ENCODE peak calls at places on chromosomes 3 and 15, in five cellular contexts. One of them, this sample, is unnamed.

GRCh38 chr15:39963806-39964205 is 29.9 kb downstream of the EIF2AK4 start:
- DNase-seq in heart right ventricle: no peak
- DNase-seq in stimulated activated CD8-positive, alpha-beta memory T cell treated with anti-CD3 and anti-CD28 coated beads, Interleukin-7, amount 100 ng/mL, for 4 hours: no peak
- DNase-seq in AML-193: no peak
- DNase-seq in HTR-8/SVneo: no peak
- DNase-seq in this sample: no peak

GRCh38 chr15:91537868-91538267 is 315.6 kb upstream of the SLCO3A1 start:
- DNase-seq in heart right ventricle: no peak
- DNase-seq in stimulated activated CD8-positive, alpha-beta memory T cell treated with anti-CD3 and anti-CD28 coated beads, Interleukin-7, amount 100 ng/mL, for 4 hours: no peak
- DNase-seq in AML-193: no peak
- DNase-seq in HTR-8/SVneo: no peak
- DNase-seq in this sample: no peak

GRCh38 chr15:84976746-84977345 is 4.8 kb upstream of the PDE8A start:
- DNase-seq in heart right ventricle: no peak
- DNase-seq in stimulated activated CD8-positive, alpha-beta memory T cell treated with anti-CD3 and anti-CD28 coated beads, Interleukin-7, amount 100 ng/mL, for 4 hours: no peak
- DNase-seq in AML-193: no peak
- DNase-seq in HTR-8/SVneo: no peak
- DNase-seq in this sample: no peak

GRCh38 chr3:76310059-76310458 is 524.7 kb upstream of the ZNF717 start:
- DNase-seq in heart right ventricle: no peak
- DNase-seq in stimulated activated CD8-positive, alpha-beta memory T cell treated with anti-CD3 and anti-CD28 coated beads, Interleukin-7, amount 100 ng/mL, for 4 hours: no peak
- DNase-seq in AML-193: no peak
- DNase-seq in HTR-8/SVneo: no peak
- DNase-seq in this sample: no peak

GRCh38 chr3:44434834-44435510 is 42.5 kb downstream of the ZNF445 start:
- DNase-seq in heart right ventricle: no peak
- DNase-seq in stimulated activated CD8-positive, alpha-beta memory T cell treated with anti-CD3 and anti-CD28 coated beads, Interleukin-7, amount 100 ng/mL, for 4 hours: no peak
- DNase-seq in AML-193: no peak
- DNase-seq in HTR-8/SVneo: no peak
- DNase-seq in this sample: no peak

GRCh38 chr3:45817788-45818523 is 21.6 kb upstream of the SLC6A20 start:
- DNase-seq in heart right ventricle: no peak
- DNase-seq in stimulated activated CD8-positive, alpha-beta memory T cell treated with anti-CD3 and anti-CD28 coated beads, Interleukin-7, amount 100 ng/mL, for 4 hours: no peak
- DNase-seq in AML-193: no peak
- DNase-seq in HTR-8/SVneo: peak
- DNase-seq in this sample: no peak

GRCh38 chr3:116815831-116816588 is 106.4 kb downstream of the TUSC7 start:
- DNase-seq in heart right ventricle: no peak
- DNase-seq in stimulated activated CD8-positive, alpha-beta memory T cell treated with anti-CD3 and anti-CD28 coated beads, Interleukin-7, amount 100 ng/mL, for 4 hours: no peak
- DNase-seq in AML-193: no peak
- DNase-seq in HTR-8/SVneo: no peak
- DNase-seq in this sample: no peak

GRCh38 chr3:157135671-157136396 is 24.1 kb downstream of the CCNL1 start:
- DNase-seq in heart right ventricle: no peak
- DNase-seq in stimulated activated CD8-positive, alpha-beta memory T cell treated with anti-CD3 and anti-CD28 coated beads, Interleukin-7, amount 100 ng/mL, for 4 hours: no peak
- DNase-seq in AML-193: no peak
- DNase-seq in HTR-8/SVneo: no peak
- DNase-seq in this sample: no peak

GRCh38 chr3:38000242-38000916 is 9.8 kb downstream of the VILL start:
- DNase-seq in heart right ventricle: no peak
- DNase-seq in stimulated activated CD8-positive, alpha-beta memory T cell treated with anti-CD3 and anti-CD28 coated beads, Interleukin-7, amount 100 ng/mL, for 4 hours: no peak
- DNase-seq in AML-193: no peak
- DNase-seq in HTR-8/SVneo: no peak
- DNase-seq in this sample: no peak

GRCh38 chr3:51375136-51375535 is 10.0 kb upstream of the MANF start:
- DNase-seq in heart right ventricle: no peak
- DNase-seq in stimulated activated CD8-positive, alpha-beta memory T cell treated with anti-CD3 and anti-CD28 coated beads, Interleukin-7, amount 100 ng/mL, for 4 hours: no peak
- DNase-seq in AML-193: no peak
- DNase-seq in HTR-8/SVneo: no peak
- DNase-seq in this sample: no peak

GRCh38 chr3:122941233-122942206 is 86.0 kb downstream of the SEMA5B start:
- DNase-seq in heart right ventricle: no peak
- DNase-seq in stimulated activated CD8-positive, alpha-beta memory T cell treated with anti-CD3 and anti-CD28 coated beads, Interleukin-7, amount 100 ng/mL, for 4 hours: no peak
- DNase-seq in AML-193: no peak
- DNase-seq in HTR-8/SVneo: no peak
- DNase-seq in this sample: no peak

GRCh38 chr3:152499796-152500385 is 231.2 kb downstream of the MBNL1 start:
- DNase-seq in heart right ventricle: no peak
- DNase-seq in stimulated activated CD8-positive, alpha-beta memory T cell treated with anti-CD3 and anti-CD28 coated beads, Interleukin-7, amount 100 ng/mL, for 4 hours: no peak
- DNase-seq in AML-193: no peak
- DNase-seq in HTR-8/SVneo: no peak
- DNase-seq in this sample: no peak

GRCh38 chr3:5136619-5137429 is 14.7 kb downstream of the ARL8B start:
- DNase-seq in heart right ventricle: no peak
- DNase-seq in stimulated activated CD8-positive, alpha-beta memory T cell treated with anti-CD3 and anti-CD28 coated beads, Interleukin-7, amount 100 ng/mL, for 4 hours: peak
- DNase-seq in AML-193: peak
- DNase-seq in HTR-8/SVneo: no peak
- DNase-seq in this sample: peak

GRCh38 chr3:170355738-170356595 is 1.5 kb upstream of the SKIL start:
- DNase-seq in heart right ventricle: peak
- DNase-seq in stimulated activated CD8-positive, alpha-beta memory T cell treated with anti-CD3 and anti-CD28 coated beads, Interleukin-7, amount 100 ng/mL, for 4 hours: no peak
- DNase-seq in AML-193: peak
- DNase-seq in HTR-8/SVneo: no peak
- DNase-seq in this sample: peak

GRCh38 chr3:19946291-19946831 is 536 bp upstream of the RAB5A start:
- DNase-seq in heart right ventricle: no peak
- DNase-seq in stimulated activated CD8-positive, alpha-beta memory T cell treated with anti-CD3 and anti-CD28 coated beads, Interleukin-7, amount 100 ng/mL, for 4 hours: no peak
- DNase-seq in AML-193: no peak
- DNase-seq in HTR-8/SVneo: no peak
- DNase-seq in this sample: no peak

GRCh38 chr3:104214937-104215336 is 1151.8 kb upstream of the ALCAM start:
- DNase-seq in heart right ventricle: no peak
- DNase-seq in stimulated activated CD8-positive, alpha-beta memory T cell treated with anti-CD3 and anti-CD28 coated beads, Interleukin-7, amount 100 ng/mL, for 4 hours: no peak
- DNase-seq in AML-193: no peak
- DNase-seq in HTR-8/SVneo: no peak
- DNase-seq in this sample: no peak

GRCh38 chr15:57017024-57017423 is 98.6 kb downstream of the TCF12 start:
- DNase-seq in heart right ventricle: no peak
- DNase-seq in stimulated activated CD8-positive, alpha-beta memory T cell treated with anti-CD3 and anti-CD28 coated beads, Interleukin-7, amount 100 ng/mL, for 4 hours: no peak
- DNase-seq in AML-193: peak
- DNase-seq in HTR-8/SVneo: peak
- DNase-seq in this sample: no peak

GRCh38 chr3:195892355-195893120 is 15.8 kb downstream of the TNK2 start:
- DNase-seq in heart right ventricle: peak
- DNase-seq in stimulated activated CD8-positive, alpha-beta memory T cell treated with anti-CD3 and anti-CD28 coated beads, Interleukin-7, amount 100 ng/mL, for 4 hours: no peak
- DNase-seq in AML-193: no peak
- DNase-seq in HTR-8/SVneo: no peak
- DNase-seq in this sample: no peak

GRCh38 chr3:162605651-162606204 is 1109.1 kb downstream of the OTOL1 start:
- DNase-seq in heart right ventricle: no peak
- DNase-seq in stimulated activated CD8-positive, alpha-beta memory T cell treated with anti-CD3 and anti-CD28 coated beads, Interleukin-7, amount 100 ng/mL, for 4 hours: no peak
- DNase-seq in AML-193: no peak
- DNase-seq in HTR-8/SVneo: no peak
- DNase-seq in this sample: no peak

GRCh38 chr15:99265541-99266070 is 14.3 kb downstream of the LRRC28 start:
- DNase-seq in heart right ventricle: no peak
- DNase-seq in stimulated activated CD8-positive, alpha-beta memory T cell treated with anti-CD3 and anti-CD28 coated beads, Interleukin-7, amount 100 ng/mL, for 4 hours: no peak
- DNase-seq in AML-193: no peak
- DNase-seq in HTR-8/SVneo: no peak
- DNase-seq in this sample: no peak

GRCh38 chr3:14210843-14211594 is 32.4 kb downstream of the LSM3 start:
- DNase-seq in heart right ventricle: no peak
- DNase-seq in stimulated activated CD8-positive, alpha-beta memory T cell treated with anti-CD3 and anti-CD28 coated beads, Interleukin-7, amount 100 ng/mL, for 4 hours: no peak
- DNase-seq in AML-193: no peak
- DNase-seq in HTR-8/SVneo: peak
- DNase-seq in this sample: no peak

GRCh38 chr3:173711619-173712018 is 314.1 kb downstream of the NLGN1 start:
- DNase-seq in heart right ventricle: no peak
- DNase-seq in stimulated activated CD8-positive, alpha-beta memory T cell treated with anti-CD3 and anti-CD28 coated beads, Interleukin-7, amount 100 ng/mL, for 4 hours: no peak
- DNase-seq in AML-193: no peak
- DNase-seq in HTR-8/SVneo: no peak
- DNase-seq in this sample: no peak

GRCh38 chr15:50911641-50912040 is 3.2 kb downstream of the AP4E1 start:
- DNase-seq in heart right ventricle: no peak
- DNase-seq in stimulated activated CD8-positive, alpha-beta memory T cell treated with anti-CD3 and anti-CD28 coated beads, Interleukin-7, amount 100 ng/mL, for 4 hours: no peak
- DNase-seq in AML-193: peak
- DNase-seq in HTR-8/SVneo: no peak
- DNase-seq in this sample: peak

GRCh38 chr15:78434134-78434533 is 3.9 kb upstream of the IREB2 start:
- DNase-seq in heart right ventricle: no peak
- DNase-seq in stimulated activated CD8-positive, alpha-beta memory T cell treated with anti-CD3 and anti-CD28 coated beads, Interleukin-7, amount 100 ng/mL, for 4 hours: no peak
- DNase-seq in AML-193: no peak
- DNase-seq in HTR-8/SVneo: no peak
- DNase-seq in this sample: no peak